ENCODE peak calls at places on chromosomes 3 and 15, in four cellular contexts. W is ELF-1; I is kidney glomerular epithelial cell; C is stimulated activated CD8-positive, alpha-beta memory T cell treated with anti-CD3 and anti-CD28 coated beads, Interleukin-15, amount 100 ng/mL, for 1 hour. X is an unnamed sample.

GRCh38 chr15:66948294-66948693 is 117.1 kb upstream of the SMAD3 start:
- DNase-seq in W (peak; percentile 17), I (no peak), C (no peak), X (no peak)

GRCh38 chr3:156532730-156533129 is 22.2 kb downstream of the SSR3 start:
- DNase-seq in C (no peak), W (no peak), I (no peak), X (no peak)

GRCh38 chr3:133437391-133438093 is 37.7 kb downstream of the BFSP2 start:
- DNase-seq in C (no peak), W (no peak), I (peak; percentile 89), X (no peak)

GRCh38 chr3:71690222-71690821 is 34.9 kb downstream of the EIF4E3 start:
- DNase-seq in C (no peak), I (peak; percentile 37), W (peak; percentile 44), X (no peak)

GRCh38 chr3:183122257-183122932 is 23.1 kb upstream of the MCCC1 start:
- DNase-seq in W (no peak), C (no peak), I (peak; percentile 72), X (peak; percentile 51)

GRCh38 chr15:80180986-80181385 is 28.2 kb downstream of the FAH start:
- DNase-seq in C (no peak), W (no peak), I (no peak), X (no peak)

GRCh38 chr15:74196175-74196574 is 6.4 kb downstream of the STRA6 start:
- DNase-seq in I (peak; percentile 76), C (no peak), W (no peak), X (no peak)

GRCh38 chr3:174191895-174192294 is 667.2 kb upstream of the NAALADL2 start:
- DNase-seq in C (no peak), W (no peak), I (no peak), X (no peak)

GRCh38 chr3:40847571-40847992 is 322.8 kb downstream of the ZNF621 start:
- DNase-seq in W (peak; percentile 93), C (no peak), I (peak; percentile 63), X (peak; percentile 82)

GRCh38 chr15:88525418-88525817 is 21.1 kb downstream of the DET1 start:
- DNase-seq in I (no peak), C (no peak), W (no peak), X (no peak)

GRCh38 chr15:55937040-55937439 is 56.4 kb downstream of the NEDD4 start:
- DNase-seq in C (no peak), I (no peak), W (no peak), X (no peak)

GRCh38 chr3:197486861-197487260 is 68.9 kb downstream of the BDH1 start:
- DNase-seq in I (no peak), W (no peak), C (no peak), X (no peak)

GRCh38 chr3:139640456-139640855 is 37.3 kb downstream of the NMNAT3 start:
- DNase-seq in I (no peak), C (no peak), W (no peak), X (no peak)

GRCh38 chr15:41829959-41830646 is 2.2 kb downstream of the JMJD7 start:
- DNase-seq in W (no peak), C (no peak), I (no peak), X (no peak)

GRCh38 chr15:38072507-38073277 is 138.3 kb downstream of the TMCO5A start:
- DNase-seq in W (peak; percentile 99), I (peak; percentile 55), C (no peak), X (peak; percentile 96)

GRCh38 chr3:133574260-133574881 is 885 bp downstream of the CDV3 start:
- DNase-seq in C (peak; percentile 18), I (no peak), W (peak; percentile 69), X (peak; percentile 84)

GRCh38 chr3:45573591-45573990 is 21.0 kb upstream of the LIMD1 start:
- DNase-seq in I (no peak), W (no peak), C (no peak), X (no peak)

GRCh38 chr3:59607628-59608027 is 557.8 kb upstream of the CFAP20DC start:
- DNase-seq in C (no peak), I (no peak), W (no peak), X (no peak)

GRCh38 chr3:107235193-107235922 is 141.9 kb upstream of the CCDC54 start:
- DNase-seq in I (peak; percentile 30), W (peak; percentile 43), C (no peak), X (peak; percentile 4)

GRCh38 chr3:98259707-98260106 is 4.3 kb upstream of the OR5H6 start:
- DNase-seq in I (no peak), W (peak; percentile 19), C (no peak), X (no peak)

GRCh38 chr15:96322401-96323249 is 7.9 kb upstream of the NR2F2 start:
- DNase-seq in C (no peak), I (no peak), W (peak; percentile 68), X (peak; percentile 78)

GRCh38 chr15:94175420-94175819 is 55.9 kb upstream of the MCTP2 start:
- DNase-seq in I (no peak), W (no peak), C (no peak), X (no peak)

GRCh38 chr3:67765575-67765974 is 111.2 kb upstream of the SUCLG2 start:
- DNase-seq in W (no peak), C (no peak), I (no peak), X (no peak)

GRCh38 chr3:115626711-115627110 is 3.4 kb downstream of the GAP43 start:
- DNase-seq in C (no peak), I (no peak), W (no peak), X (peak; percentile 21)

GRCh38 chr3:107927361-107928083 is 163.3 kb downstream of the CD47 start:
- DNase-seq in W (peak; percentile 86), C (peak; percentile 44), I (peak; percentile 52), X (peak; percentile 82)

GRCh38 chr3:76859596-76859995 is 180.3 kb upstream of the ROBO2 start:
- DNase-seq in C (no peak), I (no peak), W (no peak), X (no peak)

GRCh38 chr15:87349181-87349580 is 907.4 kb downstream of the NTRK3 start:
- DNase-seq in I (no peak), W (no peak), C (no peak), X (no peak)

GRCh38 chr3:10426346-10427233 is 78.8 kb downstream of the ATP2B2 start:
- DNase-seq in I (no peak), W (no peak), C (no peak), X (no peak)